ENCODE peak calls at places on chromosomes 13 and 19, in four cellular contexts. R is K562, V is HepG2, B is GM12878. E is an unnamed sample.

GRCh38 chr13:52707375-52707774 is 32.2 kb downstream of the CNMD start:
- DNase-seq in R (no peak), V (no peak), B (no peak), E (no peak)

GRCh38 chr19:18683109-18683954 is at the start of gene CRTC1:
- DNase-seq in R (peak; percentile 91), V (peak; percentile 66), B (peak; percentile 39), E (peak; percentile 84)

GRCh38 chr19:11209892-11210655 is 12.7 kb upstream of the KANK2 start:
- DNase-seq in R (no peak), V (no peak), B (no peak), E (no peak)

GRCh38 chr19:12723643-12724426 is at the start of gene TNPO2:
- DNase-seq in R (peak; percentile 91), V (peak; percentile 71), B (peak; percentile 40), E (peak; percentile 89)

GRCh38 chr13:41019027-41019487 is at the start of gene ELF1:
- DNase-seq in R (peak; percentile 84), V (peak; percentile 65), B (peak; percentile 88), E (no peak)

GRCh38 chr13:98451676-98452105 is 125.2 kb downstream of the STK24 start:
- DNase-seq in R (no peak), V (no peak), B (no peak), E (no peak)

GRCh38 chr19:9911524-9911923 is 24.8 kb downstream of the OLFM2 start:
- DNase-seq in R (no peak), V (no peak), B (no peak), E (no peak)

GRCh38 chr13:112748947-112749346 is 59.1 kb downstream of the ATP11A start:
- DNase-seq in R (no peak), V (no peak), B (no peak), E (no peak)

GRCh38 chr13:23081246-23081645 is 99.5 kb upstream of the SGCG start:
- DNase-seq in R (no peak), V (no peak), B (no peak), E (no peak)

GRCh38 chr13:25687622-25688225 is 315.9 kb downstream of the ATP8A2 start:
- DNase-seq in R (no peak), V (no peak), B (no peak), E (no peak)

GRCh38 chr13:27959976-27960361 is 9.1 kb downstream of the CDX2 start:
- DNase-seq in R (no peak), V (no peak), B (no peak), E (no peak)

GRCh38 chr19:56690668-56691067 is 19.1 kb upstream of the ZNF835 start:
- DNase-seq in R (no peak), V (no peak), B (no peak), E (no peak)

GRCh38 chr13:45446181-45446580 is 18.6 kb upstream of the COG3 start:
- DNase-seq in R (no peak), V (no peak), B (no peak), E (no peak)

GRCh38 chr19:19595171-19595701 is 23.3 kb downstream of the PBX4 start:
- DNase-seq in R (no peak), V (no peak), B (no peak), E (no peak)

GRCh38 chr13:41273806-41274441 is 10.5 kb upstream of the MTRF1 start:
- DNase-seq in R (no peak), V (no peak), B (no peak), E (no peak)

GRCh38 chr13:97239306-97239705 is 17.2 kb downstream of the MBNL2 start:
- DNase-seq in R (no peak), V (no peak), B (no peak), E (no peak)

GRCh38 chr19:13095393-13095784 is 7.3 kb downstream of the LYL1 start:
- DNase-seq in R (no peak), V (no peak), B (no peak), E (peak; percentile 84)

GRCh38 chr19:10113964-10114650 is 2.6 kb downstream of the P2RY11 start:
- DNase-seq in R (peak; percentile 21), V (no peak), B (no peak), E (no peak)

GRCh38 chr13:85666356-85666755 is 132.9 kb downstream of the SLITRK6 start:
- DNase-seq in R (no peak), V (no peak), B (no peak), E (peak; percentile 26)

GRCh38 chr13:104389722-104390121 is 1323.5 kb upstream of the SLC10A2 start:
- DNase-seq in R (no peak), V (peak; percentile 5), B (no peak), E (no peak)

GRCh38 chr19:47491358-47492136 is 7.5 kb upstream of the KPTN start:
- DNase-seq in R (no peak), V (no peak), B (no peak), E (no peak)

GRCh38 chr13:20566917-20567755 is at the start of gene IFT88:
- DNase-seq in R (peak; percentile 87), V (peak; percentile 81), B (peak; percentile 48), E (peak; percentile 88)

GRCh38 chr19:5205388-5205787 is 135.2 kb downstream of the PTPRS start:
- DNase-seq in R (no peak), V (no peak), B (no peak), E (no peak)

GRCh38 chr13:113997845-113998751 is 24.2 kb upstream of the C13orf46 start:
- DNase-seq in R (no peak), V (no peak), B (no peak), E (no peak)

GRCh38 chr19:33410915-33411401 is 37.4 kb downstream of the CEBPG start:
- DNase-seq in R (no peak), V (no peak), B (no peak), E (no peak)

GRCh38 chr13:36858285-36858684 is 39.3 kb downstream of the RFXAP start:
- DNase-seq in R (peak; percentile 42), V (peak; percentile 69), B (no peak), E (no peak)

GRCh38 chr19:33767898-33768413 is 28.7 kb upstream of the KCTD15 start:
- DNase-seq in R (peak; percentile 53), V (peak; percentile 21), B (no peak), E (peak; percentile 91)

GRCh38 chr13:68304287-68304893 is 1074.3 kb upstream of the PCDH9 start:
- DNase-seq in R (peak; percentile 11), V (peak; percentile 43), B (no peak), E (no peak)

GRCh38 chr13:113552786-113553540 is 31.6 kb upstream of the TFDP1 start:
- DNase-seq in R (no peak), V (no peak), B (no peak), E (no peak)

GRCh38 chr19:18390075-18390909 is 4.3 kb downstream of the GDF15 start:
- DNase-seq in R (no peak), V (no peak), B (no peak), E (no peak)

GRCh38 chr13:113897966-113898365 is 34.1 kb upstream of the GAS6 start:
- DNase-seq in R (no peak), V (no peak), B (no peak), E (no peak)

GRCh38 chr19:19337120-19337519 is 16.5 kb downstream of the MAU2 start:
- DNase-seq in R (no peak), V (no peak), B (no peak), E (no peak)

GRCh38 chr13:42991892-42992584 is at the start of gene EPSTI1:
- DNase-seq in R (peak; percentile 53), V (no peak), B (no peak), E (peak; percentile 63)

GRCh38 chr13:44815507-44816074 is 173.7 kb downstream of the NUFIP1 start:
- DNase-seq in R (no peak), V (peak; percentile 92), B (no peak), E (no peak)

GRCh38 chr19:29851769-29852521 is 40.2 kb downstream of the CCNE1 start:
- DNase-seq in R (no peak), V (no peak), B (peak; percentile 49), E (no peak)

DNA sequence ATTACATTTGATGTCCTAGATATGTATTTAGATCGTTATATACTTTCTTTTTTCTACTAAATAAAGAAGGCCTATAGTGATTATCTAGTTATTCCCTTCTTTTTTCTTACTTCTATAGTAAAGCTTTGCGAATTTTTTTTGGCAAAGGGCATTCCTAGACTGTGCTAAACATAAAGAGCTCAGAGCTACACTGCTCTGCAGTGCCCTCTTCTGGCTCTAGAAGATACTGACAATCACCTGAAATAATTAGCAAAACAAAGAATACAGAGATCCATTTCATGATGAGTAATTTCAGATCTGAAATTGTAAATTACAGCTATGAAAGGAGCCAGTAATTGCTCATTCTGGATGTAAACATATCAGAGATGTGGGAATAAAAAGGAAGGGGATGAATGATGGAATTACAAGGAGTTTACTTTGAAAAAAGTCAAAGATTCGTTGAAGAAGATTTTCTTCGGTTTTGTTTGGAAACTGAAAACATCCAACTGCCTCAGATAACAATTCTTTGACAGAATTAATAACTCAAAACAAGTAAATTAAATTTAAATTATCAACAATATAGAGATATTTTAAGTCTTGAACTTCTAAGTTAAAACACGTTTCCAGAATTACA is 288.5 kb downstream of the NALCN start:
- DNase-seq in R (peak; percentile 37), V (peak; percentile 33), B (no peak), E (no peak)
- TF ChIP-seq NR2C2 in R (no peak), V (no peak), B (no peak), E (no peak)

GRCh38 chr13:31970237-31970930 is 61.2 kb upstream of the FRY start:
- DNase-seq in R (no peak), V (no peak), B (no peak), E (no peak)
- TF ChIP-seq NR2C2 in R (no peak), V (no peak), B (no peak), E (no peak)

GRCh38 chr13:39783051-39783450 is 127.6 kb downstream of the COG6 start:
- DNase-seq in R (no peak), V (no peak), B (no peak), E (no peak)
- TF ChIP-seq NR2C2 in R (no peak), V (no peak), B (no peak), E (no peak)

GRCh38 chr19:16615788-16616187 is 12.2 kb downstream of the MED26 start:
- DNase-seq in R (no peak), V (no peak), B (no peak), E (no peak)

GRCh38 chr19:16612631-16613030 is 15.4 kb downstream of the MED26 start:
- DNase-seq in R (no peak), V (no peak), B (no peak), E (no peak)

GRCh38 chr19:16613841-16614240 is 14.2 kb downstream of the MED26 start:
- DNase-seq in R (no peak), V (no peak), B (no peak), E (no peak)

GRCh38 chr19:16618248-16618647 is 9.8 kb downstream of the MED26 start:
- DNase-seq in R (no peak), V (no peak), B (no peak), E (no peak)

GRCh38 chr19:16614941-16615340 is 13.1 kb downstream of the MED26 start:
- DNase-seq in R (no peak), V (no peak), B (no peak), E (no peak)
- TF ChIP-seq NR2C2 in R (no peak), V (no peak), B (no peak), E (no peak)

DNA sequence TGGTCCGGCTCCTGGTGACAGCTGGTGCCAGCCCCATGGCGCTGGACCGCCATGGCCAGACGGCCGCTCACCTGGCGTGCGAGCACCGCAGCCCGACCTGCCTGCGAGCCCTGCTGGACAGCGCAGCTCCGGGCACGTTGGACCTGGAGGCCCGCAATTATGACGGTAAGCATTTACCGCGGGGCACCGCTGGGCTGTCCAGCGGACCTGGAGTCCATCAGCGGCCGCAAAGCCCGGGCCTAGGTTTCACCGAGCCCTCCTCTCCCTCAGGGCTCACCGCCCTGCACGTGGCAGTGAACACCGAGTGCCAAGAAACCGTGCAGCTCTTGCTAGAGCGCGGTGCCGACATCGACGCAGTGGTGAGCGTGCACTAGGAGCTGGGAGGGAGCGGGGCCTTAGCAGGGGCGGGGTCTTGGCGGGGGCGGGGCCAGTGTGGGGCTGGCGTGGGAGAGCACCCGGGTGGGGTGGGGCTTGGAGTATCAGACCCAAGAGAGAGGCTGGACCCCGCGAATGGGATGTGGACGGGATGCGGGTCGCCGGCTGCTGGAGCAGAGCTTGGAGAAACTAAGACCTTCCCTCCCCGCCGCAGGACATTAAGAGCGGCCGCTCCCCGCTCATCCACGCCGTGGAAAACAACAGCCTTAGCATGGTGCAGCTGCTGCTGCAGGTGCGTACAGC is 8.7 kb downstream of the BCL3 start:
- DNase-seq in R (no peak), V (no peak), B (no peak), E (peak; percentile 36)
- TF ChIP-seq NR2C2 in R (no peak), V (no peak), B (no peak), E (no peak)

E was measured in WTC11.